ENCODE peak calls at places on chromosomes 3 and 15, in eight cellular contexts. J, I, V, X, U, H, W and B are unnamed samples.

GRCh38 chr3:2420919-2421318 is 322.3 kb downstream of the CNTN4 start:
- DNase-seq in X (no peak), V (no peak), I (no peak), W (no peak), H (no peak), U (no peak), J (no peak), B (no peak)

GRCh38 chr3:126121074-126121473 is 37.1 kb upstream of the SLC41A3 start:
- DNase-seq in H (peak), I (no peak), X (no peak), J (peak), V (peak), W (no peak), U (no peak), B (no peak)

GRCh38 chr3:30628188-30628930 is 22.0 kb downstream of the TGFBR2 start:
- DNase-seq in I (no peak), H (no peak), J (no peak), V (no peak), U (no peak), X (no peak), W (no peak), B (no peak)

GRCh38 chr15:91864669-91865068 is 11.2 kb downstream of the SLCO3A1 start:
- DNase-seq in X (no peak), U (peak), I (no peak), H (no peak), V (no peak), J (no peak), W (no peak), B (no peak)

GRCh38 chr3:143237036-143237688 is 117.6 kb downstream of the CHST2 start:
- DNase-seq in U (no peak), J (no peak), W (no peak), V (no peak), X (no peak), I (no peak), H (no peak), B (no peak)

GRCh38 chr3:30811174-30811795 is 83.2 kb downstream of the GADL1 start:
- DNase-seq in H (no peak), W (no peak), J (no peak), I (no peak), X (no peak), V (no peak), U (no peak), B (no peak)

GRCh38 chr3:86995537-86995936 is 4.6 kb upstream of the VGLL3 start:
- DNase-seq in I (no peak), U (no peak), H (peak), J (no peak), W (no peak), V (no peak), X (no peak), B (no peak)

GRCh38 chr15:80934761-80935221 is 54.8 kb downstream of the MESD start:
- DNase-seq in X (peak), V (no peak), I (no peak), H (no peak), W (no peak), U (no peak), J (no peak), B (no peak)

GRCh38 chr3:128210711-128211110 is 57.4 kb downstream of the EEFSEC start:
- DNase-seq in W (no peak), J (no peak), H (no peak), U (no peak), V (no peak), X (no peak), I (no peak), B (no peak)

GRCh38 chr3:173733029-173733652 is 335.6 kb downstream of the NLGN1 start:
- DNase-seq in H (no peak), W (no peak), X (peak), I (peak), U (peak), V (no peak), J (no peak), B (peak)

GRCh38 chr3:38834110-38834509 is 18.1 kb upstream of the SCN10A start:
- DNase-seq in I (no peak), W (no peak), X (peak), H (peak), V (peak), J (peak), U (no peak), B (peak)

GRCh38 chr3:134879991-134880390 is 84.9 kb downstream of the EPHB1 start:
- DNase-seq in H (no peak), J (no peak), W (no peak), V (no peak), U (no peak), X (no peak), I (no peak), B (no peak)

GRCh38 chr3:38270606-38271005 is 5.0 kb downstream of the SLC22A13 start:
- DNase-seq in H (no peak), I (no peak), X (no peak), W (no peak), J (no peak), V (no peak), U (no peak), B (no peak)

GRCh38 chr15:66095871-66096710 is 157.5 kb downstream of the MEGF11 start:
- DNase-seq in H (peak), U (no peak), V (peak), X (no peak), I (no peak), W (no peak), J (no peak), B (no peak)

GRCh38 chr15:71443538-71443937 is 328.3 kb downstream of the THSD4 start:
- DNase-seq in V (no peak), H (no peak), J (peak), U (peak), I (peak), X (peak), W (no peak), B (peak)

GRCh38 chr3:74613060-74613459 is 1.4 kb downstream of the CNTN3 start:
- DNase-seq in X (no peak), U (no peak), W (no peak), I (no peak), J (no peak), H (no peak), V (no peak), B (no peak)

GRCh38 chr3:100516843-100517242 is 24.4 kb downstream of the TMEM45A start:
- DNase-seq in X (no peak), J (no peak), W (no peak), V (no peak), I (no peak), H (no peak), U (no peak), B (no peak)

GRCh38 chr15:71650603-71651002 is 159.8 kb upstream of the NR2E3 start:
- DNase-seq in X (no peak), H (no peak), W (no peak), I (no peak), V (no peak), U (no peak), J (no peak), B (no peak)

GRCh38 chr15:38040615-38041014 is 106.2 kb downstream of the TMCO5A start:
- DNase-seq in U (no peak), W (no peak), J (no peak), H (no peak), I (no peak), X (no peak), V (no peak), B (no peak)

GRCh38 chr3:170529346-170529745 is 56.5 kb downstream of the SLC7A14 start:
- DNase-seq in I (no peak), V (no peak), W (no peak), H (no peak), X (no peak), J (no peak), U (no peak), B (no peak)

GRCh38 chr3:108603689-108604088 is 14.2 kb downstream of the DZIP3 start:
- DNase-seq in H (no peak), X (no peak), W (no peak), V (no peak), U (peak), J (no peak), I (peak), B (no peak)

GRCh38 chr3:48565591-48566400 is 2.2 kb upstream of the UCN2 start:
- DNase-seq in I (no peak), X (peak), V (no peak), J (no peak), W (no peak), H (no peak), U (no peak), B (no peak)

GRCh38 chr3:63631670-63632069 is 20.8 kb upstream of the SNTN start:
- DNase-seq in J (no peak), H (no peak), V (no peak), X (no peak), U (no peak), I (no peak), W (no peak), B (no peak)

GRCh38 chr15:75532413-75533250 is 46.5 kb downstream of the PTPN9 start:
- DNase-seq in J (peak), V (peak), H (peak), W (no peak), U (peak), I (peak), X (no peak), B (peak)

GRCh38 chr3:58175429-58176184 is 35.2 kb downstream of the DNASE1L3 start:
- DNase-seq in H (peak), V (no peak), X (no peak), I (no peak), U (no peak), J (no peak), W (no peak), B (no peak)

GRCh38 chr15:66703540-66703941 is 1.5 kb downstream of the SMAD6 start:
- DNase-seq in W (no peak), U (peak), I (peak), J (peak), X (no peak), H (no peak), V (no peak), B (no peak)

GRCh38 chr3:142664311-142664710 is 59.5 kb upstream of the TRPC1 start:
- DNase-seq in W (no peak), J (no peak), U (no peak), H (no peak), I (no peak), V (no peak), X (no peak), B (no peak)

GRCh38 chr15:45921376-45921775 is 286.5 kb downstream of the SQOR start:
- DNase-seq in X (no peak), U (no peak), W (no peak), I (no peak), J (no peak), V (no peak), H (no peak), B (no peak)

GRCh38 chr15:39680868-39681267 is 100.0 kb downstream of the THBS1 start:
- DNase-seq in I (no peak), J (no peak), X (no peak), W (no peak), V (no peak), U (no peak), H (no peak), B (no peak)

GRCh38 chr15:49082960-49083359 is 36.7 kb upstream of the SECISBP2L start:
- DNase-seq in V (no peak), W (no peak), U (no peak), H (no peak), J (no peak), I (no peak), X (no peak), B (no peak)

GRCh38 chr15:95260856-95261255 is 1029.5 kb downstream of the MCTP2 start:
- DNase-seq in H (no peak), U (no peak), W (no peak), X (no peak), V (no peak), J (no peak), I (no peak), B (no peak)

GRCh38 chr15:41957021-41957897 is 15.1 kb downstream of the EHD4 start:
- DNase-seq in X (no peak), V (no peak), U (no peak), W (no peak), J (no peak), I (peak), H (no peak), B (no peak)

GRCh38 chr15:81050806-81051205 is 50.1 kb downstream of the TLNRD1 start:
- DNase-seq in I (no peak), U (no peak), X (no peak), V (no peak), H (no peak), W (no peak), J (no peak), B (no peak)

GRCh38 chr3:23888617-23889228 is 28.1 kb downstream of the NKIRAS1 start:
- DNase-seq in W (no peak), J (no peak), V (no peak), H (no peak), X (peak), I (peak), U (peak), B (peak)

GRCh38 chr15:57654136-57654845 is 52.2 kb upstream of the POLR2M start:
- DNase-seq in I (no peak), H (no peak), W (no peak), X (no peak), V (no peak), J (no peak), U (no peak), B (no peak)

GRCh38 chr15:67098768-67099282 is 33.4 kb downstream of the SMAD3 start:
- DNase-seq in I (no peak), V (no peak), H (no peak), U (no peak), X (no peak), J (no peak), W (no peak), B (peak)

GRCh38 chr3:122316368-122316767 is 8.7 kb upstream of the CSTA start:
- DNase-seq in V (no peak), H (no peak), X (no peak), I (no peak), J (no peak), W (no peak), U (no peak), B (no peak)

GRCh38 chr3:126983653-126984390 is 907 bp downstream of the PLXNA1 start:
- DNase-seq in W (no peak), J (no peak), X (peak), V (no peak), U (no peak), H (no peak), I (peak), B (no peak)

DNA sequence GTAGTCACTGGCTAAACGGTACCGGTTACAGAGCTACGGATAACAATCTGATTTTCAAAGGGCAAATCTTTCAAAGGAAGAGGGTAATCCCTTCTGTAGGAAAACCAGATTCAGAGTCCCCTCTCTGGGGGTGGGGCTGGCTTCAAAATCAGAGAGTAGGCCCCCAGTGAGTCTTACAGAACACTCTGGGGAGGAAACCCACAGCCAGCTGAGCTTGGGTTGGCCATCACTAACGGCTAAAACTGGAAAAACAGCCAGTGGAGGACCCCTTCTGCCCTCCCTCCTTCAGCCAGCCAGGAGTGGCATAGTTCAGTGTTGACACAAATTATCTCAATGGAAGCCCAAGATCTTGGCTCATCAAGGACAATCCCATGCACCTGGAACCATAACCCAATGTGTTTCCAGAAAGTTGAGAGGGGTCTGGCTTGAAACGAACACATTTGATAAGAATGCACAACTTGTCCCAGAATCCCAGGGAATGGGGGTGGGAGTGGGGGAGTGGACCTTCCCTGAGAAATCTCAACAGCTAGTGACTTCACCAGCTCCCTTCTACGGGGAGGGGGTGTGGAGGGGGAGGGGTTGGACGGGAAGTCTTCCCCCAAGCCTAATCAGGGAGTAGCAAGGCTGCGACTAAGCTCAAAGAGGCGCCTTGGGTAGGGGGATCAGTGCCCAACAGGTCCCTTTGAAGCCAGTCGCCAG is 1.0 kb downstream of the RASL12 start:
- DNase-seq in I (no peak), W (no peak), V (peak), U (no peak), X (no peak), J (no peak), H (peak), B (no peak)
- H3K4me3 ChIP-seq in I (no peak), W (peak), V (peak), U (no peak), X (no peak), J (peak), H (peak), B (peak)

DNA sequence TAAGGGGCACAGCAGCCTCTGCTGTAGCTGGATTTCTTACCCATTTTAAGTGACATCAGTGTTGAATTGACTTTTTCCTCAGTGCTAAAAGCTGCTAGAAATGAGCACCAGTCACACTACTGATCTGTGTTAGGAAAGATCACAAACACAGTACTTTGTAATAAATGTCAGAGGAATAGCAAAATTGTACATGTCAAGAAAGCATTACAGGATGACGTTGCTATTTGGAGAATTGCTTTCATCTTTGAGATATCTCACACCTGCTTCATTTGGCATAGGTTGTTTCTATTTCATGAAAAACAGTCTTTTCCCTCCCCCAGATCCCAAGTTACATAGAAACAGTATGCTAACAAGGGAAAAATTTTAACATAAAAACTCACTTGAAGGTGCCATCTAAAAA is 77.8 kb downstream of the SLC25A26 start:
- DNase-seq in X (no peak), V (no peak), U (peak), H (no peak), W (no peak), I (no peak), J (no peak), B (no peak)
- TF ChIP-seq CTCF in X (no peak), V (no peak), U (no peak), H (no peak), W (no peak), I (no peak), J (no peak), B (no peak)

GRCh38 chr3:10116928-10117327 is 1.5 kb downstream of the BRK1 start:
- DNase-seq in V (no peak), X (no peak), J (no peak), I (no peak), W (no peak), U (no peak), H (no peak), B (no peak)
- H3K4me3 ChIP-seq in V (peak), X (peak), J (peak), I (peak), W (no peak), U (peak), H (no peak), B (no peak)

GRCh38 chr3:183178512-183178832 is 15.9 kb upstream of the LAMP3 start:
- DNase-seq in U (no peak), X (no peak), J (no peak), I (no peak), W (no peak), H (no peak), V (no peak), B (no peak)

GRCh38 chr3:183180765-183181295 is 18.3 kb upstream of the LAMP3 start:
- DNase-seq in J (no peak), U (no peak), W (no peak), V (no peak), I (no peak), H (no peak), X (no peak), B (no peak)

GRCh38 chr3:183181606-183182005 is 19.1 kb upstream of the LAMP3 start:
- DNase-seq in J (no peak), V (no peak), I (no peak), U (no peak), X (no peak), W (no peak), H (no peak), B (no peak)

GRCh38 chr3:183180105-183180763 is 17.7 kb upstream of the LAMP3 start:
- DNase-seq in H (no peak), J (no peak), V (no peak), W (no peak), I (no peak), X (no peak), U (no peak), B (no peak)

GRCh38 chr3:183178833-183179549 is 16.5 kb upstream of the LAMP3 start:
- DNase-seq in V (no peak), U (no peak), J (no peak), H (no peak), I (peak), X (peak), W (no peak), B (peak)
- TF ChIP-seq CTCF in V (no peak), U (no peak), J (no peak), H (no peak), I (peak), X (peak), W (no peak), B (peak)

GRCh38 chr15:77819841-77820728 is 187.4 kb upstream of the LINGO1 start:
- DNase-seq in H (no peak), J (no peak), U (no peak), W (no peak), V (no peak), X (peak), I (no peak), B (no peak)
- H3K4me3 ChIP-seq in H (no peak), J (no peak), U (no peak), W (peak), V (peak), X (peak), I (no peak), B (no peak)

GRCh38 chr3:171563298-171563697 is 103.1 kb upstream of the TNIK start:
- DNase-seq in H (no peak), I (peak), X (no peak), W (no peak), V (no peak), U (no peak), J (no peak), B (no peak)
- TF ChIP-seq CTCF in H (no peak), I (no peak), X (no peak), W (no peak), V (no peak), U (no peak), J (no peak), B (no peak)

GRCh38 chr3:11134794-11135193 is 19.5 kb upstream of the HRH1 start:
- DNase-seq in J (no peak), U (no peak), V (no peak), I (no peak), W (no peak), H (no peak), X (no peak), B (no peak)

GRCh38 chr3:11138371-11138770 is 15.9 kb upstream of the HRH1 start:
- DNase-seq in J (no peak), W (no peak), I (no peak), X (no peak), V (no peak), U (no peak), H (no peak), B (no peak)

GRCh38 chr3:11137627-11137959 is 16.7 kb upstream of the HRH1 start:
- DNase-seq in J (no peak), I (no peak), U (no peak), V (no peak), W (no peak), H (no peak), X (no peak), B (no peak)

GRCh38 chr3:11136871-11137626 is 17.2 kb upstream of the HRH1 start:
- DNase-seq in V (peak), I (no peak), X (peak), J (peak), W (no peak), U (no peak), H (peak), B (no peak)

GRCh38 chr3:11136116-11136515 is 18.2 kb upstream of the HRH1 start:
- DNase-seq in X (no peak), W (no peak), J (no peak), U (no peak), I (no peak), V (peak), H (no peak), B (no peak)
- H3K4me3 ChIP-seq in X (no peak), W (no peak), J (no peak), U (no peak), I (no peak), V (no peak), H (no peak), B (no peak)

DNA sequence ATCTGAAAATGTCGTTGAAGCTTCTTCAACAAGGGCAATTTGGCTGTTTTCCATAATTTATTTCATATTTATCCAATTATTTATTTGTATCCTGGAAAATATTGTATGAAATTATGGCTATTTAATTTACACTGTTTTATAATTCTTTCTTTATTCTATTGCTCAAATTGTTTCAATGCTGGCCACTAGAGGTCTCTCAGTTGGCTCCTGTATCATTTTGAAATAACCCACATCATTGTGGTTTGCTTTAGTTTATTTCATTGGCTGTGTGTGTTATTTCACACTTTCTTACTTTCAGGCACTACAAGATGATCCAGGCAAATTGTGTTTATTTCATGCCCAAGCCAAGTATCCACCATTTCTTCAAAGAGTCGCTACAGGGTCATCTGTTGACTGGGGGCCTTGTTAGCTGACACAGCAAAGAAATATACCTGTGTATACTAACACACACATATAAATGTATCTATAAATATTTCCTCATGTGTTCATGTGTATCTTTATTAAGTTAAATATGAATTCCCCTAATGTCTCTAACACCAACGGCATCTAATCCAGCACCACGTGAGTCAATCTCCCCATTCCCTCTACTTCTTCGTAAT is 86.2 kb downstream of the NPAP1 start:
- DNase-seq in H (no peak), X (no peak), V (no peak), U (no peak), I (no peak), J (no peak), W (no peak), B (no peak)
- TF ChIP-seq CTCF in H (no peak), X (peak), V (peak), U (peak), I (peak), J (peak), W (peak), B (peak)

GRCh38 chr3:71578045-71578730 is 5.3 kb downstream of the FOXP1 start:
- DNase-seq in H (no peak), I (no peak), U (no peak), V (no peak), W (no peak), J (no peak), X (no peak), B (no peak)
- H3K4me3 ChIP-seq in H (no peak), I (no peak), U (peak), V (no peak), W (no peak), J (no peak), X (no peak), B (no peak)